ENCODE peak calls at places on chromosomes 7 and 10, in six cellular contexts. B is activated B cell treated with CpG ODN at 0.5 μM for 24 hours, C is AG04450, S is esophagus muscularis mucosa, G is foreskin keratinocyte, Z is nephron progenitor cell. R is an unnamed sample.

GRCh38 chr7:4058158-4058557 is 623.9 kb upstream of the FOXK1 start:
- DNase-seq in B (no peak), C (no peak), G (peak), Z (no peak), S (no peak), R (no peak)

GRCh38 chr7:77199008-77199966 is at the start of gene FGL2:
- DNase-seq in G (peak), C (peak), Z (peak), S (no peak), B (no peak), R (no peak)

GRCh38 chr10:17735166-17735941 is 16.6 kb upstream of the TMEM236 start:
- DNase-seq in B (no peak), G (no peak), C (no peak), Z (no peak), S (no peak), R (no peak)

GRCh38 chr7:134750083-134751062 is 29.1 kb upstream of the CALD1 start:
- DNase-seq in S (no peak), Z (peak), B (no peak), C (no peak), G (no peak), R (peak)

GRCh38 chr7:22569586-22570321 is 69.8 kb upstream of the STEAP1B start:
- DNase-seq in Z (no peak), C (no peak), S (peak), B (no peak), G (peak), R (no peak)

GRCh38 chr7:101999420-101999819 is 182.0 kb downstream of the CUX1 start:
- DNase-seq in Z (no peak), S (no peak), B (no peak), C (no peak), G (no peak), R (no peak)

GRCh38 chr7:102063736-102064135 is 222.9 kb upstream of the SH2B2 start:
- DNase-seq in B (no peak), G (peak), C (peak), Z (peak), S (no peak), R (no peak)

GRCh38 chr10:43026039-43026973 is 50.6 kb upstream of the RET start:
- DNase-seq in B (no peak), G (peak), Z (peak), C (no peak), S (peak), R (no peak)

GRCh38 chr10:55446603-55447002 is 645.6 kb upstream of the PCDH15 start:
- DNase-seq in Z (no peak), C (no peak), G (no peak), B (no peak), S (no peak), R (no peak)

GRCh38 chr7:37349979-37350590 is 98.6 kb downstream of the ELMO1 start:
- DNase-seq in S (no peak), G (no peak), C (no peak), Z (no peak), B (no peak), R (no peak)

GRCh38 chr7:123023126-123023525 is 27.6 kb upstream of the TAS2R16 start:
- DNase-seq in S (no peak), B (no peak), Z (no peak), G (peak), C (no peak), R (no peak)

GRCh38 chr10:69479241-69479730 is 28.0 kb downstream of the TSPAN15 start:
- DNase-seq in G (no peak), S (no peak), B (no peak), Z (no peak), C (no peak), R (no peak)

GRCh38 chr10:129466703-129467345 is at the start of gene MGMT:
- DNase-seq in Z (peak), S (peak), G (peak), B (peak), C (peak), R (peak)

GRCh38 chr10:109343293-109343692 is 580.0 kb downstream of the XPNPEP1 start:
- DNase-seq in Z (no peak), C (peak), G (peak), S (no peak), B (no peak), R (no peak)

GRCh38 chr10:106982248-106982647 is 182.3 kb downstream of the SORCS1 start:
- DNase-seq in B (no peak), G (no peak), C (no peak), S (no peak), Z (no peak), R (no peak)

GRCh38 chr10:106981461-106981850 is 183.1 kb downstream of the SORCS1 start:
- DNase-seq in G (no peak), Z (no peak), C (no peak), S (peak), B (no peak), R (no peak)

GRCh38 chr10:106978746-106979145 is 185.8 kb downstream of the SORCS1 start:
- DNase-seq in B (no peak), S (no peak), G (no peak), C (no peak), Z (no peak), R (no peak)

GRCh38 chr10:106980711-106981460 is 183.6 kb downstream of the SORCS1 start:
- DNase-seq in S (peak), G (no peak), C (no peak), B (no peak), Z (no peak), R (no peak)
- TF ChIP-seq CTCF in S (no peak), G (no peak), C (no peak), B (no peak), Z (no peak), R (no peak)

GRCh38 chr7:44430054-44430453 is 60.4 kb downstream of the NUDCD3 start:
- DNase-seq in Z (no peak), S (no peak), C (no peak), B (no peak), G (no peak), R (no peak)
- TF ChIP-seq CTCF in Z (no peak), S (no peak), C (no peak), B (no peak), G (no peak), R (no peak)

GRCh38 chr10:124955872-124956271 is 13.9 kb downstream of the ZRANB1 start:
- DNase-seq in Z (no peak), S (no peak), G (no peak), B (no peak), C (no peak), R (no peak)
- TF ChIP-seq CTCF in Z (no peak), S (no peak), G (no peak), B (no peak), C (no peak), R (no peak)

GRCh38 chr10:132442636-132443035 is 45.6 kb downstream of the PWWP2B start:
- DNase-seq in C (no peak), B (no peak), G (no peak), Z (no peak), S (no peak), R (no peak)
- TF ChIP-seq CTCF in C (no peak), B (no peak), G (no peak), Z (no peak), S (no peak), R (no peak)

GRCh38 chr10:96831200-96831866 is 765 bp upstream of the LCOR start:
- DNase-seq in G (no peak), B (no peak), Z (no peak), S (no peak), C (no peak), R (no peak)

GRCh38 chr10:96831867-96832720 is at the start of gene LCOR:
- DNase-seq in B (peak), C (peak), S (peak), G (peak), Z (peak), R (peak)

GRCh38 chr10:96834121-96834520 is 2.0 kb downstream of the LCOR start:
- DNase-seq in Z (no peak), S (no peak), C (no peak), B (no peak), G (peak), R (no peak)

GRCh38 chr10:96832721-96833219 is 672 bp downstream of the LCOR start:
- DNase-seq in C (no peak), G (peak), Z (peak), S (peak), B (peak), R (peak)

GRCh38 chr10:96833220-96834001 is 1.3 kb downstream of the LCOR start:
- DNase-seq in S (no peak), C (no peak), Z (no peak), G (peak), B (no peak), R (peak)
- TF ChIP-seq CTCF in S (no peak), C (no peak), Z (no peak), G (no peak), B (no peak), R (no peak)

GRCh38 chr10:15244635-15245197 is 76.2 kb upstream of the NMT2 start:
- DNase-seq in Z (no peak), C (no peak), B (no peak), G (no peak), S (no peak), R (no peak)

GRCh38 chr10:15245530-15245929 is 77.0 kb upstream of the NMT2 start:
- DNase-seq in C (no peak), S (no peak), G (no peak), Z (no peak), B (no peak), R (no peak)
- TF ChIP-seq CTCF in C (peak), S (no peak), G (peak), Z (peak), B (no peak), R (peak)

R was measured in neural crest cell.